ENCODE peak calls at places on chromosomes 5 and 9, in five cellular contexts. V, Q, D, E and A are unnamed samples.

GRCh38 chr5:98763001-98763630 is 10.3 kb upstream of the RGMB start:
- DNase-seq in V (no peak), Q (no peak), D (no peak), E (no peak), A (no peak)

GRCh38 chr9:128405077-128405779 is 15.4 kb upstream of the CERCAM start:
- DNase-seq in V (no peak), Q (no peak), D (no peak), E (peak; percentile 64), A (no peak)

GRCh38 chr5:143440448-143441102 is 37.1 kb upstream of the NR3C1 start:
- DNase-seq in V (peak; percentile 81), Q (no peak), D (no peak), E (no peak), A (no peak)

GRCh38 chr9:133612051-133612450 is 2.9 kb upstream of the FAM163B start:
- DNase-seq in V (no peak), Q (no peak), D (no peak), E (no peak), A (no peak)

GRCh38 chr9:111994831-111995458 is 98.3 kb downstream of the UGCG start:
- DNase-seq in V (no peak), Q (no peak), D (no peak), E (no peak), A (no peak)

GRCh38 chr9:5931657-5932056 is 41.0 kb downstream of the MLANA start:
- DNase-seq in V (no peak), Q (no peak), D (no peak), E (no peak), A (no peak)

GRCh38 chr9:4862506-4863250 is 69.9 kb downstream of the RCL1 start:
- DNase-seq in V (no peak), Q (no peak), D (no peak), E (no peak), A (no peak)

GRCh38 chr9:133130721-133131244 is 9.7 kb upstream of the RALGDS start:
- DNase-seq in V (no peak), Q (peak; percentile 66), D (peak; percentile 81), E (no peak), A (peak; percentile 59)

GRCh38 chr9:89374176-89374575 is 55.9 kb downstream of the SECISBP2 start:
- DNase-seq in V (no peak), Q (no peak), D (no peak), E (no peak), A (no peak)